ENCODE peak calls at places on chromosomes 12 and 14, in four cellular contexts. N, O, X and H are unnamed samples.

GRCh38 chr14:54438703-54439102 is 2.5 kb downstream of the CNIH1 start:
- DNase-seq in O (peak), N (no peak), X (no peak), H (no peak)

GRCh38 chr14:99596071-99596627 is 7.9 kb downstream of the CCDC85C start:
- DNase-seq in O (no peak), X (no peak), N (no peak), H (no peak)

GRCh38 chr12:27015730-27016076 is 1.5 kb upstream of the TM7SF3 start:
- DNase-seq in X (no peak), O (no peak), N (no peak), H (no peak)

GRCh38 chr14:36477266-36477665 is 42.8 kb downstream of the NKX2-1 start:
- DNase-seq in N (no peak), X (no peak), O (no peak), H (no peak)

GRCh38 chr14:67263499-67264149 is 22.4 kb downstream of the PALS1 start:
- DNase-seq in N (no peak), O (no peak), X (no peak), H (no peak)

GRCh38 chr12:91637789-91638624 is 455.4 kb upstream of the DCN start:
- DNase-seq in X (no peak), N (no peak), O (no peak), H (no peak)

GRCh38 chr12:91890742-91891141 is 254.9 kb downstream of the BTG1 start:
- DNase-seq in N (no peak), X (no peak), O (no peak), H (no peak)

GRCh38 chr12:57340104-57340503 is 89.1 kb upstream of the STAC3 start:
- DNase-seq in N (no peak), O (no peak), X (no peak), H (peak)

GRCh38 chr12:2397356-2398045 is 344.7 kb downstream of the CACNA1C start:
- DNase-seq in O (peak), X (no peak), N (no peak), H (no peak)

GRCh38 chr12:9773216-9773877 is 12.6 kb upstream of the CD69 start:
- DNase-seq in O (no peak), X (no peak), N (no peak), H (no peak)

GRCh38 chr14:78606111-78606510 is 435.9 kb downstream of the NRXN3 start:
- DNase-seq in X (no peak), O (no peak), N (no peak), H (no peak)

GRCh38 chr14:64421166-64421565 is 33.0 kb downstream of the MTHFD1 start:
- DNase-seq in O (no peak), N (no peak), X (no peak), H (no peak)

GRCh38 chr14:50062438-50063039 is 53.8 kb downstream of the VCPKMT start:
- DNase-seq in X (peak), O (peak), N (peak), H (no peak)

GRCh38 chr14:74478996-74479635 is 14.0 kb downstream of the NPC2 start:
- DNase-seq in X (no peak), N (no peak), O (peak), H (peak)

GRCh38 chr12:14379508-14379907 is 14.0 kb downstream of the ATF7IP start:
- DNase-seq in O (no peak), N (no peak), X (no peak), H (no peak)

GRCh38 chr14:94867931-94868597 is 98.2 kb upstream of the GSC start:
- DNase-seq in X (no peak), O (no peak), N (no peak), H (peak)

GRCh38 chr14:73227812-73228781 is 9.2 kb upstream of the PAPLN start:
- DNase-seq in N (no peak), X (no peak), O (peak), H (peak)

GRCh38 chr12:93109794-93110203 is 180.7 kb upstream of the EEA1 start:
- DNase-seq in N (no peak), X (no peak), O (no peak), H (no peak)

GRCh38 chr12:59179231-59179630 is 258.9 kb upstream of the LRIG3 start:
- DNase-seq in N (no peak), O (no peak), X (no peak), H (no peak)

GRCh38 chr12:49188916-49189367 is at the start of gene TUBA1A:
- DNase-seq in X (peak), N (peak), O (peak), H (peak)

GRCh38 chr12:122395319-122395718 is 27.1 kb downstream of the CLIP1 start:
- DNase-seq in N (no peak), O (peak), X (no peak), H (no peak)